ENCODE peak calls at places on chromosomes 6 and 20, in four cellular contexts. One of them, this sample, is unnamed.

GRCh38 chr6:133348846-133349245 is 107.7 kb downstream of the EYA4 start:
- DNase-seq in nephron progenitor cell: no peak
- DNase-seq in IMR-90: no peak
- DNase-seq in choroid plexus epithelial cell: no peak
- DNase-seq in this sample: no peak

GRCh38 chr20:38173237-38174156 is 8.4 kb upstream of the TGM2 start:
- DNase-seq in nephron progenitor cell: no peak
- DNase-seq in IMR-90: peak
- DNase-seq in choroid plexus epithelial cell: peak
- DNase-seq in this sample: peak

GRCh38 chr6:18488526-18489270 is 101.5 kb downstream of the RNF144B start:
- DNase-seq in nephron progenitor cell: no peak
- DNase-seq in IMR-90: peak
- DNase-seq in choroid plexus epithelial cell: peak
- DNase-seq in this sample: no peak

GRCh38 chr20:709421-709820 is 33.8 kb upstream of the SCRT2 start:
- DNase-seq in nephron progenitor cell: no peak
- DNase-seq in IMR-90: no peak
- DNase-seq in choroid plexus epithelial cell: peak
- DNase-seq in this sample: no peak

GRCh38 chr6:77740380-77740779 is 87.5 kb downstream of the MEI4 start:
- DNase-seq in nephron progenitor cell: no peak
- DNase-seq in IMR-90: peak
- DNase-seq in choroid plexus epithelial cell: peak
- DNase-seq in this sample: no peak

GRCh38 chr20:8148501-8148900 is 16.4 kb downstream of the PLCB1 start:
- DNase-seq in nephron progenitor cell: no peak
- DNase-seq in IMR-90: peak
- DNase-seq in choroid plexus epithelial cell: peak
- DNase-seq in this sample: no peak

GRCh38 chr20:35489717-35490116 is 34.3 kb downstream of the CEP250 start:
- DNase-seq in nephron progenitor cell: no peak
- DNase-seq in IMR-90: no peak
- DNase-seq in choroid plexus epithelial cell: no peak
- DNase-seq in this sample: no peak

GRCh38 chr20:10987651-10988383 is 314.0 kb upstream of the JAG1 start:
- DNase-seq in nephron progenitor cell: no peak
- DNase-seq in IMR-90: peak
- DNase-seq in choroid plexus epithelial cell: peak
- DNase-seq in this sample: no peak

GRCh38 chr20:48284837-48285236 is 499.6 kb upstream of the SULF2 start:
- DNase-seq in nephron progenitor cell: no peak
- DNase-seq in IMR-90: peak
- DNase-seq in choroid plexus epithelial cell: peak
- DNase-seq in this sample: no peak

GRCh38 chr6:52512199-52512598 is 64.7 kb downstream of the TRAM2 start:
- DNase-seq in nephron progenitor cell: no peak
- DNase-seq in IMR-90: peak
- DNase-seq in choroid plexus epithelial cell: peak
- DNase-seq in this sample: peak

GRCh38 chr6:134175532-134176282 is 123.3 kb upstream of the SLC2A12 start:
- DNase-seq in nephron progenitor cell: no peak
- DNase-seq in IMR-90: peak
- DNase-seq in choroid plexus epithelial cell: peak
- DNase-seq in this sample: peak

GRCh38 chr20:18400460-18400859 is 66.4 kb downstream of the DZANK1 start:
- DNase-seq in nephron progenitor cell: no peak
- DNase-seq in IMR-90: no peak
- DNase-seq in choroid plexus epithelial cell: no peak
- DNase-seq in this sample: no peak

GRCh38 chr6:44113396-44113795 is 13.9 kb downstream of the MRPL14 start:
- DNase-seq in nephron progenitor cell: no peak
- DNase-seq in IMR-90: no peak
- DNase-seq in choroid plexus epithelial cell: peak
- DNase-seq in this sample: no peak

GRCh38 chr6:109671721-109672120 is 19.3 kb downstream of the AK9 start:
- DNase-seq in nephron progenitor cell: no peak
- DNase-seq in IMR-90: peak
- DNase-seq in choroid plexus epithelial cell: peak
- DNase-seq in this sample: no peak

GRCh38 chr20:35200255-35200654 is 26.2 kb upstream of the MMP24 start:
- DNase-seq in nephron progenitor cell: no peak
- DNase-seq in IMR-90: peak
- DNase-seq in choroid plexus epithelial cell: peak
- DNase-seq in this sample: no peak

GRCh38 chr6:33822575-33823395 is 19.0 kb upstream of the MLN start:
- DNase-seq in nephron progenitor cell: peak
- DNase-seq in IMR-90: no peak
- DNase-seq in choroid plexus epithelial cell: peak
- DNase-seq in this sample: no peak

GRCh38 chr6:168709991-168710390 is 269.0 kb downstream of the SMOC2 start:
- DNase-seq in nephron progenitor cell: no peak
- DNase-seq in IMR-90: no peak
- DNase-seq in choroid plexus epithelial cell: no peak
- DNase-seq in this sample: no peak

GRCh38 chr6:167683028-167683862 is 143.5 kb upstream of the AFDN start:
- DNase-seq in nephron progenitor cell: no peak
- DNase-seq in IMR-90: peak
- DNase-seq in choroid plexus epithelial cell: peak
- DNase-seq in this sample: no peak

GRCh38 chr20:18263723-18264122 is 24.6 kb upstream of the ZNF133 start:
- DNase-seq in nephron progenitor cell: no peak
- DNase-seq in IMR-90: no peak
- DNase-seq in choroid plexus epithelial cell: peak
- DNase-seq in this sample: peak

GRCh38 chr20:31841928-31842327 is 3.5 kb downstream of the FOXS1 start:
- DNase-seq in nephron progenitor cell: no peak
- DNase-seq in IMR-90: peak
- DNase-seq in choroid plexus epithelial cell: peak
- DNase-seq in this sample: no peak

GRCh38 chr6:35729722-35730121 is 7.1 kb upstream of the ARMC12 start:
- DNase-seq in nephron progenitor cell: no peak
- DNase-seq in IMR-90: no peak
- DNase-seq in choroid plexus epithelial cell: peak
- DNase-seq in this sample: no peak

GRCh38 chr20:7459123-7459522 is 481.1 kb downstream of the HAO1 start:
- DNase-seq in nephron progenitor cell: no peak
- DNase-seq in IMR-90: no peak
- DNase-seq in choroid plexus epithelial cell: peak
- DNase-seq in this sample: no peak

GRCh38 chr20:16580127-16580526 is 6.9 kb upstream of the KIF16B start:
- DNase-seq in nephron progenitor cell: no peak
- DNase-seq in IMR-90: peak
- DNase-seq in choroid plexus epithelial cell: peak
- DNase-seq in this sample: no peak

GRCh38 chr20:48025661-48026060 is 240.4 kb upstream of the SULF2 start:
- DNase-seq in nephron progenitor cell: no peak
- DNase-seq in IMR-90: no peak
- DNase-seq in choroid plexus epithelial cell: peak
- DNase-seq in this sample: no peak

GRCh38 chr6:167776906-167777645 is 49.6 kb upstream of the AFDN start:
- DNase-seq in nephron progenitor cell: no peak
- DNase-seq in IMR-90: no peak
- DNase-seq in choroid plexus epithelial cell: no peak
- DNase-seq in this sample: no peak

GRCh38 chr20:31595654-31596411 is 9.3 kb upstream of the ID1 start:
- DNase-seq in nephron progenitor cell: peak
- DNase-seq in IMR-90: peak
- DNase-seq in choroid plexus epithelial cell: peak
- DNase-seq in this sample: peak

GRCh38 chr20:5658897-5659296 is 91.3 kb upstream of the SHLD1 start:
- DNase-seq in nephron progenitor cell: no peak
- DNase-seq in IMR-90: peak
- DNase-seq in choroid plexus epithelial cell: peak
- DNase-seq in this sample: no peak

GRCh38 chr20:59737073-59737691 is 132.8 kb downstream of the PHACTR3 start:
- DNase-seq in nephron progenitor cell: no peak
- DNase-seq in IMR-90: no peak
- DNase-seq in choroid plexus epithelial cell: no peak
- DNase-seq in this sample: no peak

GRCh38 chr20:10466855-10467254 is 31.8 kb downstream of the SLX4IP start:
- DNase-seq in nephron progenitor cell: no peak
- DNase-seq in IMR-90: no peak
- DNase-seq in choroid plexus epithelial cell: no peak
- DNase-seq in this sample: no peak

GRCh38 chr6:39731565-39731964 is 6.4 kb upstream of the KIF6 start:
- DNase-seq in nephron progenitor cell: no peak
- DNase-seq in IMR-90: no peak
- DNase-seq in choroid plexus epithelial cell: peak
- DNase-seq in this sample: no peak

GRCh38 chr6:158021376-158021775 is 39.7 kb downstream of the SYNJ2 start:
- DNase-seq in nephron progenitor cell: no peak
- DNase-seq in IMR-90: no peak
- DNase-seq in choroid plexus epithelial cell: no peak
- DNase-seq in this sample: no peak

GRCh38 chr6:4319992-4320683 is 184.8 kb upstream of the ECI2 start:
- DNase-seq in nephron progenitor cell: no peak
- DNase-seq in IMR-90: peak
- DNase-seq in choroid plexus epithelial cell: peak
- DNase-seq in this sample: no peak

GRCh38 chr6:9086331-9086730 is 651.0 kb upstream of the SLC35B3 start:
- DNase-seq in nephron progenitor cell: no peak
- DNase-seq in IMR-90: no peak
- DNase-seq in choroid plexus epithelial cell: no peak
- DNase-seq in this sample: no peak